ENCODE peak calls at places on chromosomes 3 and 15, in six cellular contexts. T is lower lobe of right lung, G is thyroid gland, B is foreskin fibroblast, E is RWPE1, J is BJ. Z is an unnamed sample.

GRCh38 chr3:160804762-160805161 is 48.7 kb downstream of the PPM1L start:
- DNase-seq in E (no peak), J (no peak), T (no peak), G (peak; percentile 78), B (no peak), Z (no peak)

GRCh38 chr3:119292666-119293065 is 1.5 kb upstream of the ARHGAP31 start:
- DNase-seq in E (no peak), G (no peak), J (no peak), T (no peak), B (no peak), Z (no peak)

GRCh38 chr3:192727032-192727847 is at the start of gene FGF12:
- DNase-seq in G (peak; percentile 71), B (no peak), E (peak; percentile 79), J (no peak), T (peak; percentile 61), Z (peak; percentile 34)

GRCh38 chr3:80785475-80785874 is 976.0 kb downstream of the GBE1 start:
- DNase-seq in G (no peak), T (no peak), B (no peak), E (no peak), J (no peak), Z (no peak)

GRCh38 chr3:196414469-196414868 is 17.8 kb downstream of the UBXN7 start:
- DNase-seq in G (no peak), B (no peak), J (no peak), T (no peak), E (no peak), Z (no peak)

GRCh38 chr3:101722394-101723173 is 1.8 kb upstream of the CEP97 start:
- DNase-seq in T (no peak), E (no peak), G (no peak), B (no peak), J (no peak), Z (no peak)

GRCh38 chr3:98969295-98969694 is 67.8 kb upstream of the DCBLD2 start:
- DNase-seq in T (no peak), E (no peak), G (no peak), J (no peak), B (no peak), Z (no peak)

GRCh38 chr15:59997070-59997701 is 6.9 kb upstream of the FOXB1 start:
- DNase-seq in G (no peak), T (peak; percentile 44), J (no peak), B (no peak), E (no peak), Z (no peak)

GRCh38 chr3:69710153-69710977 is 28.9 kb upstream of the MITF start:
- DNase-seq in T (no peak), J (no peak), B (peak; percentile 75), E (no peak), G (no peak), Z (no peak)

GRCh38 chr3:42097166-42097946 is 6.2 kb downstream of the TRAK1 start:
- DNase-seq in G (no peak), J (peak; percentile 71), E (no peak), B (peak; percentile 67), T (no peak), Z (no peak)

GRCh38 chr3:108388136-108389132 is 92.1 kb downstream of the HHLA2 start:
- DNase-seq in B (no peak), T (no peak), J (no peak), E (no peak), G (no peak), Z (no peak)

GRCh38 chr3:186368717-186369116 is 6.7 kb upstream of the DGKG start:
- DNase-seq in E (peak; percentile 30), G (no peak), B (no peak), T (no peak), J (no peak), Z (no peak)

GRCh38 chr15:78944669-78945407 is at the start of gene CTSH:
- DNase-seq in T (peak; percentile 94), G (peak; percentile 82), J (no peak), E (peak; percentile 84), B (peak; percentile 20), Z (peak; percentile 94)

GRCh38 chr15:82132742-82133141 is 86.9 kb upstream of the MEX3B start:
- DNase-seq in J (no peak), G (no peak), T (no peak), E (peak; percentile 86), B (peak; percentile 90), Z (no peak)

GRCh38 chr3:154214320-154214719 is 93.1 kb downstream of the ARHGEF26 start:
- DNase-seq in J (no peak), T (no peak), B (peak; percentile 10), E (no peak), G (no peak), Z (no peak)

GRCh38 chr15:89307046-89307587 is 27.5 kb downstream of the POLG start:
- DNase-seq in E (no peak), J (no peak), G (no peak), B (peak; percentile 39), T (no peak), Z (no peak)

GRCh38 chr3:13123266-13123665 is 50.0 kb upstream of the IQSEC1 start:
- DNase-seq in J (no peak), T (peak; percentile 12), B (no peak), G (no peak), E (no peak), Z (no peak)

GRCh38 chr15:52076889-52077781 is 35.4 kb downstream of the BCL2L10 start:
- DNase-seq in B (peak; percentile 81), J (peak; percentile 18), E (peak; percentile 93), G (no peak), T (no peak), Z (no peak)

GRCh38 chr15:76285241-76285825 is 25.9 kb downstream of the ETFA start:
- DNase-seq in G (no peak), T (no peak), B (peak; percentile 7), E (peak; percentile 55), J (no peak), Z (no peak)

GRCh38 chr15:77145370-77145769 is 74.5 kb upstream of the TSPAN3 start:
- DNase-seq in B (no peak), T (no peak), E (no peak), J (no peak), G (no peak), Z (no peak)

GRCh38 chr3:32892625-32893598 is 58.5 kb upstream of the CCR4 start:
- DNase-seq in J (no peak), E (no peak), B (no peak), G (no peak), T (no peak), Z (no peak)

GRCh38 chr3:114846252-114846651 is 300.8 kb downstream of the ZBTB20 start:
- DNase-seq in J (no peak), B (no peak), E (no peak), G (peak; percentile 11), T (no peak), Z (no peak)

GRCh38 chr3:123169492-123169929 is 32.2 kb upstream of the SEC22A start:
- DNase-seq in G (no peak), B (no peak), E (no peak), T (no peak), J (no peak), Z (no peak)

GRCh38 chr3:23320586-23321570 is 117.8 kb downstream of the UBE2E2 start:
- DNase-seq in T (no peak), J (no peak), B (no peak), G (no peak), E (no peak), Z (peak; percentile 33)

GRCh38 chr15:81215531-81215930 is 18.9 kb downstream of the IL16 start:
- DNase-seq in G (no peak), E (no peak), J (no peak), B (no peak), T (no peak), Z (no peak)

GRCh38 chr3:126524429-126524988 is 554 bp downstream of the CHST13 start:
- DNase-seq in E (no peak), B (no peak), G (no peak), J (no peak), T (peak; percentile 62), Z (peak; percentile 76)

DNA sequence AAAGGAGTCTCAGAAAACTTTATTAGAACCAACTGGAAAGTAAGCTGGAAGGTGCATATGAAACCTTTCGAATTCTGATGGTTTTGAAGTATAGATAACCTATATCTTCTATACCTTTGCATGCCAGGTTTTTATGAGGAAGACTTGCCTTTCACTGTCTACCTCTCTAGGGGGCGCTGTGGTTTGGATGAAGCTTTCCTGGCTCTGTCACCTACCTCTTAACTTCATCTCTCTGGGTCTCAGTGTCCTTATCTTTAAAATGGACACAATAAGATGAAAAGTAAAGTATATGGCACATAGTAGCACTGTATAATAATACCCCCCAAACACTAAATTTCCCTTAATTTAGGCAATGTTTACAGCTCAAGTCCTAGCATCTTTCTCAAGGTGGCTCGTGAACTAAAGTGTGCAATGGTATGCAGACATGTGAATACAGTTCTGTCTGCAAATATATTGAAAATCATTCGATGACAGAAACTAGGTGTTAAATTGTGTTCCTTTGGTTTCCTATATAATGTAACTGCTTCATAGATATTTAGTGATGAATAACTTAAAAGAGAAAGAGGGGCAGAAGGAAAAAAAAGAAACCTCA is 314.3 kb downstream of the CHST2 start:
- DNase-seq in T (no peak), G (no peak), J (no peak), B (no peak), E (no peak), Z (no peak)
- TF ChIP-seq CTCF in T (peak; percentile 50), G (no peak), J (peak; percentile 27), B (peak; percentile 32), E (no peak), Z (peak; percentile 36)

DNA sequence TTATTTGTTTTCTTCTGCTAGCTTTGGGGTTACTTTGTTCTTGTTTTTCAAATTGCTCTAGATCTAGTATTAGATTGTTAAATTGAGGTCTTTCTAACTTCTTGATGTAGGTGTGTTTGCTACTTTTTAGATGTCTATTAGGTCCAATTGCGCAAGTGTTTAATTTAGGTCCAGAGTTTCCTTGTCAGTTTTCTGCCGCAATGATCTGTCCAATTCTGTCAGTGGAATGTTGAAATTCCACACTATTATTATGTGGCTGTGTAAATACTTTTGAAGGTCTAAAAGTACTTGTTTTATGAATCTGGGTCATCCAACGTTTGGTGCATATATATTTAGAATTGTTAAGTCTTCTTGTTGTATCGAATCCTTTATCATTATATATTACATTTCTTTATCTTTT is 324.4 kb upstream of the SGO1 start:
- DNase-seq in B (no peak), E (no peak), T (no peak), J (no peak), G (no peak), Z (no peak)
- TF ChIP-seq CTCF in B (no peak), E (no peak), T (no peak), J (no peak), G (no peak), Z (no peak)

DNA sequence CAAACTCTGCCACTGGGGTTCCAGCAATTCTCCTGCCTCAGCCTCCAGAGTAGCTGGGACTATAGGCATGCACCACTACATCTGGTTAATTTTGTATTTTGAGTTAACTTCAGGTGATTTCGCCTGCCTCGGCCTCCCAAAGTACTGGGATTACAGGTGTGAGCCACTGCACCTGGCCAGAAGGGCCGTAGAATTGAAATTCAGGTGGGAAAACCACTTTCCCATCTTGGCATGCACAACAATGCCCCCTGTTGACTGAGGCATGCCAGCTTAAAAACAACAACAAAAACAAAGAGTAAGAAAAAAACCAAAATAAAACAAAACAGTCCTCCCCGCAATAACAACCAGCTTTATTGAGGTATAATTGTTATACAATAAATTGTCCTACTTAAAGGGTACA is 32.6 kb upstream of the RAB11A start:
- DNase-seq in B (no peak), E (no peak), T (no peak), J (no peak), G (no peak), Z (no peak)
- TF ChIP-seq CTCF in B (no peak), E (peak; percentile 9), T (peak; percentile 16), J (peak; percentile 7), G (no peak), Z (peak; percentile 46)

DNA sequence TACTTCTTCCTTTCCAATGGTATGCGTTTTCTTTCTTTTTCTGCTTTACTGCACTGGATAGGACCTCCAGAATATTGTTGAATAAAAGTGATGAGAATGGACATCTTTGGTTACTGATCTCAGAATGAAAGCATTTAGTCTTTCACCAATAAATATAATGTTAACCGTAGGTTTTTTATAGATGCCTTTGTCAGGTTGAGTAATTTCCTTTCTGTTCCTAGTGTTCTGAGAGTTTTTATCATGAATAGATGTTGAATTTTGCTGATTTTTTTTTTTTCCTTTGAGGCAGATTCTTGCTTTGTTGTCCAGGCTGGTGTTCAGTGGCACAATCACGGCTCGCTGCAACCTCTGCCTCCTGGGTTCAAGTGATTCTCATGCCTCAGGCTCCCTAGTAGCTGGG is 158.4 kb downstream of the KLHL25 start:
- DNase-seq in E (no peak), B (no peak), G (no peak), T (no peak), J (no peak), Z (no peak)
- TF ChIP-seq CTCF in E (no peak), B (no peak), G (no peak), T (no peak), J (no peak), Z (no peak)